ENCODE peak calls at places on chromosomes 13 and 19, in five cellular contexts. L is stomach, S is transverse colon, D is Peyer's patch, G is breast epithelium. Z is an unnamed sample.

GRCh38 chr13:94947965-94948371 is 235.6 kb upstream of the SOX21 start:
- DNase-seq in L (no peak), S (no peak), D (no peak), G (no peak), Z (no peak)

GRCh38 chr13:98141509-98141908 is 1.4 kb upstream of the FARP1 start:
- DNase-seq in L (no peak), S (no peak), D (no peak), G (no peak), Z (no peak)

GRCh38 chr19:43662487-43662886 is 7.5 kb downstream of the PLAUR start:
- DNase-seq in L (no peak), S (no peak), D (no peak), G (no peak), Z (no peak)

GRCh38 chr19:6970021-6970420 is 51.2 kb downstream of the MBD3L2B start:
- DNase-seq in L (no peak), S (no peak), D (no peak), G (no peak), Z (peak; percentile 51)

GRCh38 chr13:110015253-110015652 is 228.9 kb upstream of the IRS2 start:
- DNase-seq in L (peak; percentile 71), S (no peak), D (no peak), G (peak; percentile 47), Z (no peak)

GRCh38 chr19:10268077-10268476 is 2.8 kb upstream of the ICAM1 start:
- DNase-seq in L (no peak), S (no peak), D (no peak), G (no peak), Z (peak; percentile 36)

GRCh38 chr13:82717249-82717648 is 1165.0 kb downstream of the SLITRK1 start:
- DNase-seq in L (no peak), S (no peak), D (no peak), G (no peak), Z (no peak)

GRCh38 chr19:58575183-58576041 is 2.3 kb upstream of the MZF1 start:
- DNase-seq in L (peak; percentile 87), S (peak; percentile 89), D (peak; percentile 83), G (peak; percentile 84), Z (peak; percentile 93)

GRCh38 chr19:507286-508203 is at the start of gene TPGS1:
- DNase-seq in L (peak; percentile 78), S (peak; percentile 79), D (peak; percentile 91), G (peak; percentile 50), Z (peak; percentile 96)

GRCh38 chr13:46392967-46393366 is 5.9 kb upstream of the RUBCNL start:
- DNase-seq in L (no peak), S (no peak), D (no peak), G (no peak), Z (no peak)

GRCh38 chr13:112058941-112059340 is 8.0 kb upstream of the SOX1 start:
- DNase-seq in L (no peak), S (no peak), D (no peak), G (no peak), Z (no peak)

GRCh38 chr13:35984776-35985453 is 146.3 kb downstream of the DCLK1 start:
- DNase-seq in L (no peak), S (no peak), D (no peak), G (no peak), Z (no peak)

GRCh38 chr13:45833663-45834062 is 17.9 kb downstream of the SIAH3 start:
- DNase-seq in L (no peak), S (no peak), D (no peak), G (peak; percentile 78), Z (peak; percentile 76)

GRCh38 chr13:73060251-73061160 is 1.7 kb downstream of the KLF5 start:
- DNase-seq in L (no peak), S (no peak), D (no peak), G (peak; percentile 35), Z (peak; percentile 17)

GRCh38 chr13:21849323-21849722 is 178.4 kb downstream of the FGF9 start:
- DNase-seq in L (no peak), S (no peak), D (no peak), G (no peak), Z (peak; percentile 62)

GRCh38 chr19:4910594-4911273 is 1.4 kb downstream of the UHRF1 start:
- DNase-seq in L (no peak), S (peak; percentile 31), D (peak; percentile 41), G (no peak), Z (peak; percentile 82)

GRCh38 chr13:49220035-49220855 is at the start of gene MLNR:
- DNase-seq in L (no peak), S (no peak), D (no peak), G (no peak), Z (no peak)

GRCh38 chr19:11496391-11497163 is 9.1 kb downstream of the ZNF653 start:
- DNase-seq in L (peak; percentile 76), S (peak; percentile 76), D (peak; percentile 60), G (no peak), Z (peak; percentile 79)

GRCh38 chr13:39821977-39822376 is 166.5 kb downstream of the COG6 start:
- DNase-seq in L (no peak), S (no peak), D (no peak), G (no peak), Z (no peak)

GRCh38 chr19:4067396-4068057 is 828 bp upstream of the ZBTB7A start:
- DNase-seq in L (no peak), S (no peak), D (no peak), G (no peak), Z (peak; percentile 67)

GRCh38 chr19:20078696-20079095 is 896 bp downstream of the ZNF90 start:
- DNase-seq in L (no peak), S (peak; percentile 31), D (no peak), G (no peak), Z (peak; percentile 70)

GRCh38 chr19:50803633-50804419 is 13.6 kb downstream of the ACP4 start:
- DNase-seq in L (no peak), S (no peak), D (no peak), G (peak; percentile 20), Z (peak; percentile 54)

GRCh38 chr13:69291292-69291906 is 816.2 kb upstream of the ATXN8OS start:
- DNase-seq in L (no peak), S (no peak), D (no peak), G (no peak), Z (peak; percentile 33)

GRCh38 chr19:29524912-29525870 is 603 bp upstream of the VSTM2B start:
- DNase-seq in L (no peak), S (no peak), D (no peak), G (no peak), Z (no peak)

GRCh38 chr19:48638831-48639381 is 1.7 kb upstream of the DBP start:
- DNase-seq in L (no peak), S (peak; percentile 24), D (no peak), G (peak; percentile 39), Z (peak; percentile 68)

GRCh38 chr13:37277435-37278144 is 172.1 kb upstream of the CSNK1A1L start:
- DNase-seq in L (no peak), S (no peak), D (no peak), G (no peak), Z (no peak)

GRCh38 chr19:3954107-3954506 is 16.8 kb downstream of the DAPK3 start:
- DNase-seq in L (no peak), S (no peak), D (no peak), G (no peak), Z (no peak)

GRCh38 chr19:30374791-30375650 is 2.8 kb downstream of the ZNF536 start:
- DNase-seq in L (peak; percentile 21), S (no peak), D (no peak), G (no peak), Z (no peak)

GRCh38 chr13:53073711-53074110 is 45.1 kb downstream of the OLFM4 start:
- DNase-seq in L (no peak), S (no peak), D (no peak), G (no peak), Z (no peak)

GRCh38 chr19:35596366-35596999 is 10.5 kb downstream of the PMIS2 start:
- DNase-seq in L (no peak), S (no peak), D (no peak), G (no peak), Z (peak; percentile 36)

GRCh38 chr13:40496035-40496810 is 170.2 kb downstream of the FOXO1 start:
- DNase-seq in L (no peak), S (no peak), D (no peak), G (no peak), Z (no peak)

GRCh38 chr19:43747557-43748204 is 7.1 kb downstream of the SMG9 start:
- DNase-seq in L (no peak), S (no peak), D (no peak), G (no peak), Z (no peak)

GRCh38 chr13:27631156-27631555 is 9.5 kb downstream of the POLR1D start:
- DNase-seq in L (no peak), S (no peak), D (no peak), G (no peak), Z (no peak)

GRCh38 chr19:7415163-7415856 is 66.6 kb downstream of the ARHGEF18 start:
- DNase-seq in L (peak; percentile 62), S (no peak), D (no peak), G (no peak), Z (no peak)

GRCh38 chr19:6297202-6297601 is 17.4 kb upstream of the MLLT1 start:
- DNase-seq in L (no peak), S (no peak), D (no peak), G (no peak), Z (no peak)

GRCh38 chr19:18274303-18274775 is at the start of gene IQCN:
- DNase-seq in L (peak; percentile 50), S (peak; percentile 66), D (no peak), G (peak; percentile 61), Z (peak; percentile 62)
- TF ChIP-seq POLR2A in L (no peak), S (no peak), D (no peak), G (no peak), Z (no peak)

DNA sequence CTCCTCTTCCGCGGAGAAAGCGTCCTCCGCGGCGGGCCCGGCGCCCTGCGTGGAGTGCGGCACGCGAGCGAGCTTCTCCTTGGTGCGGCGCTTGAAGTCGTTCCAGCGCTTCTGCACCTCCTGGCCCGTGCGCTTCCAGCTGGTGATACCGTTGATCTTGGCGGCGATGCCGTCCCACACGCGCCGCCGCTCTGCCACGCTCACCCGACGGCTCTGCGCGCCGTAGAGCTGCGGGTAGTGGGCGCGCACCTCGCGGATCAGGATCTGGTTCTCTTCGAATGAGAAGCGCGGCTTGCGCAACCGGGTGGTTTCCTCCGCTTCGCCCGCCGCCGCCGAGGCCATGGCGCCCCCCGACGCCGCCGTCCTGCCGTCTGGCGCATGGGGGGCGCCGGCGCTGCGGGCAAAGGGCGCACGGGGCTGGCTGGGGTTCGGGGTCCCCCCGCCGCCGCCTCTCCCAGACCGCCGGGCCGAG is 945 bp downstream of the MYPOP start:
- DNase-seq in L (peak; percentile 44), S (peak; percentile 48), D (no peak), G (no peak), Z (peak; percentile 92)
- TF ChIP-seq POLR2A in L (no peak), S (no peak), D (no peak), G (no peak), Z (peak; percentile 11)

GRCh38 chr19:17303167-17303939 is at the start of gene ABHD8:
- DNase-seq in L (peak; percentile 97), S (peak; percentile 98), D (peak; percentile 94), G (peak; percentile 96), Z (peak; percentile 80)
- TF ChIP-seq POLR2A in L (no peak), S (no peak), D (no peak), G (peak; percentile 25), Z (no peak)

GRCh38 chr13:23845309-23845708 is 43.9 kb downstream of the MIPEP start:
- DNase-seq in L (no peak), S (no peak), D (no peak), G (no peak), Z (no peak)
- TF ChIP-seq POLR2A in L (no peak), S (no peak), D (no peak), G (no peak), Z (no peak)

Z was measured in NB4.